ENCODE peak calls at places on chromosomes 5 and 9, in eight cellular contexts. One of them, this sample, is unnamed.

GRCh38 chr5:28505121-28505520 is 1466.7 kb upstream of the CDH9 start:
- DNase-seq in left cardiac atrium: no peak
- DNase-seq in fibroblast of pulmonary artery: no peak
- DNase-seq in HuH-7.5: no peak
- DNase-seq in aorta: no peak
- DNase-seq in stimulated activated CD4-positive, alpha-beta T cell treated with anti-CD3 and anti-CD28 coated beads, Interleukin-12 subunit alpha, Interleukin-12 subunit beta, amount 100 ng/mL, for 4 hours: no peak
- DNase-seq in nucleus accumbens: no peak
- DNase-seq in GM12878: no peak
- DNase-seq in this sample: no peak

GRCh38 chr5:55211184-55211874 is 15.8 kb downstream of the MCIDAS start:
- DNase-seq in left cardiac atrium: no peak
- DNase-seq in fibroblast of pulmonary artery: no peak
- DNase-seq in HuH-7.5: no peak
- DNase-seq in aorta: no peak
- DNase-seq in stimulated activated CD4-positive, alpha-beta T cell treated with anti-CD3 and anti-CD28 coated beads, Interleukin-12 subunit alpha, Interleukin-12 subunit beta, amount 100 ng/mL, for 4 hours: no peak
- DNase-seq in nucleus accumbens: no peak
- DNase-seq in GM12878: no peak
- DNase-seq in this sample: no peak

GRCh38 chr5:150141544-150142188 is 14.0 kb downstream of the PDGFRB start:
- DNase-seq in left cardiac atrium: no peak
- DNase-seq in fibroblast of pulmonary artery: peak
- DNase-seq in HuH-7.5: no peak
- DNase-seq in aorta: no peak
- DNase-seq in stimulated activated CD4-positive, alpha-beta T cell treated with anti-CD3 and anti-CD28 coated beads, Interleukin-12 subunit alpha, Interleukin-12 subunit beta, amount 100 ng/mL, for 4 hours: no peak
- DNase-seq in nucleus accumbens: no peak
- DNase-seq in GM12878: no peak
- DNase-seq in this sample: no peak

GRCh38 chr9:102967979-102968378 is 27.2 kb upstream of the CYLC2 start:
- DNase-seq in left cardiac atrium: no peak
- DNase-seq in fibroblast of pulmonary artery: no peak
- DNase-seq in HuH-7.5: no peak
- DNase-seq in aorta: no peak
- DNase-seq in stimulated activated CD4-positive, alpha-beta T cell treated with anti-CD3 and anti-CD28 coated beads, Interleukin-12 subunit alpha, Interleukin-12 subunit beta, amount 100 ng/mL, for 4 hours: no peak
- DNase-seq in nucleus accumbens: no peak
- DNase-seq in GM12878: no peak
- DNase-seq in this sample: no peak

GRCh38 chr9:134209731-134210311 is 45.5 kb upstream of the RNU6ATAC start:
- DNase-seq in left cardiac atrium: peak
- DNase-seq in fibroblast of pulmonary artery: no peak
- DNase-seq in HuH-7.5: no peak
- DNase-seq in aorta: peak
- DNase-seq in stimulated activated CD4-positive, alpha-beta T cell treated with anti-CD3 and anti-CD28 coated beads, Interleukin-12 subunit alpha, Interleukin-12 subunit beta, amount 100 ng/mL, for 4 hours: no peak
- DNase-seq in nucleus accumbens: no peak
- DNase-seq in GM12878: no peak
- DNase-seq in this sample: no peak

GRCh38 chr5:53031695-53032096 is 42.5 kb downstream of the ITGA2 start:
- DNase-seq in left cardiac atrium: no peak
- DNase-seq in fibroblast of pulmonary artery: peak
- DNase-seq in HuH-7.5: peak
- DNase-seq in aorta: no peak
- DNase-seq in stimulated activated CD4-positive, alpha-beta T cell treated with anti-CD3 and anti-CD28 coated beads, Interleukin-12 subunit alpha, Interleukin-12 subunit beta, amount 100 ng/mL, for 4 hours: no peak
- DNase-seq in nucleus accumbens: no peak
- DNase-seq in GM12878: no peak
- DNase-seq in this sample: no peak

GRCh38 chr9:133027134-133027533 is 3.7 kb upstream of the GTF3C5 start:
- DNase-seq in left cardiac atrium: no peak
- DNase-seq in fibroblast of pulmonary artery: no peak
- DNase-seq in HuH-7.5: no peak
- DNase-seq in aorta: no peak
- DNase-seq in stimulated activated CD4-positive, alpha-beta T cell treated with anti-CD3 and anti-CD28 coated beads, Interleukin-12 subunit alpha, Interleukin-12 subunit beta, amount 100 ng/mL, for 4 hours: no peak
- DNase-seq in nucleus accumbens: no peak
- DNase-seq in GM12878: no peak
- DNase-seq in this sample: no peak

GRCh38 chr9:15293727-15294405 is 13.2 kb downstream of the TTC39B start:
- DNase-seq in left cardiac atrium: no peak
- DNase-seq in fibroblast of pulmonary artery: no peak
- DNase-seq in HuH-7.5: no peak
- DNase-seq in aorta: no peak
- DNase-seq in stimulated activated CD4-positive, alpha-beta T cell treated with anti-CD3 and anti-CD28 coated beads, Interleukin-12 subunit alpha, Interleukin-12 subunit beta, amount 100 ng/mL, for 4 hours: no peak
- DNase-seq in nucleus accumbens: no peak
- DNase-seq in GM12878: no peak
- DNase-seq in this sample: no peak

GRCh38 chr5:919356-920000 is 26.8 kb downstream of the TRIP13 start:
- DNase-seq in left cardiac atrium: no peak
- DNase-seq in fibroblast of pulmonary artery: no peak
- DNase-seq in HuH-7.5: peak
- DNase-seq in aorta: no peak
- DNase-seq in stimulated activated CD4-positive, alpha-beta T cell treated with anti-CD3 and anti-CD28 coated beads, Interleukin-12 subunit alpha, Interleukin-12 subunit beta, amount 100 ng/mL, for 4 hours: no peak
- DNase-seq in nucleus accumbens: no peak
- DNase-seq in GM12878: no peak
- DNase-seq in this sample: no peak

GRCh38 chr9:106310782-106311181 is 552.2 kb upstream of the ZNF462 start:
- DNase-seq in left cardiac atrium: no peak
- DNase-seq in fibroblast of pulmonary artery: no peak
- DNase-seq in HuH-7.5: no peak
- DNase-seq in aorta: no peak
- DNase-seq in stimulated activated CD4-positive, alpha-beta T cell treated with anti-CD3 and anti-CD28 coated beads, Interleukin-12 subunit alpha, Interleukin-12 subunit beta, amount 100 ng/mL, for 4 hours: no peak
- DNase-seq in nucleus accumbens: no peak
- DNase-seq in GM12878: peak
- DNase-seq in this sample: no peak

GRCh38 chr5:115873392-115873791 is 31.7 kb downstream of the AP3S1 start:
- DNase-seq in left cardiac atrium: no peak
- DNase-seq in fibroblast of pulmonary artery: no peak
- DNase-seq in HuH-7.5: no peak
- DNase-seq in aorta: no peak
- DNase-seq in stimulated activated CD4-positive, alpha-beta T cell treated with anti-CD3 and anti-CD28 coated beads, Interleukin-12 subunit alpha, Interleukin-12 subunit beta, amount 100 ng/mL, for 4 hours: no peak
- DNase-seq in nucleus accumbens: no peak
- DNase-seq in GM12878: no peak
- DNase-seq in this sample: no peak

GRCh38 chr5:122447941-122448340 is 135.9 kb downstream of the SNCAIP start:
- DNase-seq in left cardiac atrium: no peak
- DNase-seq in fibroblast of pulmonary artery: no peak
- DNase-seq in HuH-7.5: no peak
- DNase-seq in aorta: no peak
- DNase-seq in stimulated activated CD4-positive, alpha-beta T cell treated with anti-CD3 and anti-CD28 coated beads, Interleukin-12 subunit alpha, Interleukin-12 subunit beta, amount 100 ng/mL, for 4 hours: no peak
- DNase-seq in nucleus accumbens: no peak
- DNase-seq in GM12878: no peak
- DNase-seq in this sample: no peak

GRCh38 chr9:101469026-101469425 is 33.5 kb upstream of the ALDOB start:
- DNase-seq in left cardiac atrium: no peak
- DNase-seq in fibroblast of pulmonary artery: no peak
- DNase-seq in HuH-7.5: no peak
- DNase-seq in aorta: no peak
- DNase-seq in stimulated activated CD4-positive, alpha-beta T cell treated with anti-CD3 and anti-CD28 coated beads, Interleukin-12 subunit alpha, Interleukin-12 subunit beta, amount 100 ng/mL, for 4 hours: no peak
- DNase-seq in nucleus accumbens: no peak
- DNase-seq in GM12878: no peak
- DNase-seq in this sample: no peak

GRCh38 chr9:98091735-98092632 is 27.0 kb downstream of the TRIM14 start:
- DNase-seq in left cardiac atrium: no peak
- DNase-seq in fibroblast of pulmonary artery: peak
- DNase-seq in HuH-7.5: no peak
- DNase-seq in aorta: no peak
- DNase-seq in stimulated activated CD4-positive, alpha-beta T cell treated with anti-CD3 and anti-CD28 coated beads, Interleukin-12 subunit alpha, Interleukin-12 subunit beta, amount 100 ng/mL, for 4 hours: no peak
- DNase-seq in nucleus accumbens: no peak
- DNase-seq in GM12878: no peak
- DNase-seq in this sample: no peak

GRCh38 chr5:137316346-137316736 is 182.8 kb downstream of the SPOCK1 start:
- DNase-seq in left cardiac atrium: no peak
- DNase-seq in fibroblast of pulmonary artery: peak
- DNase-seq in HuH-7.5: no peak
- DNase-seq in aorta: no peak
- DNase-seq in stimulated activated CD4-positive, alpha-beta T cell treated with anti-CD3 and anti-CD28 coated beads, Interleukin-12 subunit alpha, Interleukin-12 subunit beta, amount 100 ng/mL, for 4 hours: no peak
- DNase-seq in nucleus accumbens: no peak
- DNase-seq in GM12878: no peak
- DNase-seq in this sample: no peak

GRCh38 chr9:3909966-3910650 is 384.3 kb upstream of the RFX3 start:
- DNase-seq in left cardiac atrium: no peak
- DNase-seq in fibroblast of pulmonary artery: no peak
- DNase-seq in HuH-7.5: no peak
- DNase-seq in aorta: no peak
- DNase-seq in stimulated activated CD4-positive, alpha-beta T cell treated with anti-CD3 and anti-CD28 coated beads, Interleukin-12 subunit alpha, Interleukin-12 subunit beta, amount 100 ng/mL, for 4 hours: no peak
- DNase-seq in nucleus accumbens: no peak
- DNase-seq in GM12878: no peak
- DNase-seq in this sample: no peak

GRCh38 chr5:109964136-109964535 is 274.4 kb downstream of the MAN2A1 start:
- DNase-seq in left cardiac atrium: no peak
- DNase-seq in fibroblast of pulmonary artery: no peak
- DNase-seq in HuH-7.5: no peak
- DNase-seq in aorta: no peak
- DNase-seq in stimulated activated CD4-positive, alpha-beta T cell treated with anti-CD3 and anti-CD28 coated beads, Interleukin-12 subunit alpha, Interleukin-12 subunit beta, amount 100 ng/mL, for 4 hours: no peak
- DNase-seq in nucleus accumbens: no peak
- DNase-seq in GM12878: no peak
- DNase-seq in this sample: no peak

GRCh38 chr5:153629027-153629426 is 138.6 kb downstream of the GRIA1 start:
- DNase-seq in left cardiac atrium: peak
- DNase-seq in fibroblast of pulmonary artery: peak
- DNase-seq in HuH-7.5: no peak
- DNase-seq in aorta: peak
- DNase-seq in stimulated activated CD4-positive, alpha-beta T cell treated with anti-CD3 and anti-CD28 coated beads, Interleukin-12 subunit alpha, Interleukin-12 subunit beta, amount 100 ng/mL, for 4 hours: no peak
- DNase-seq in nucleus accumbens: peak
- DNase-seq in GM12878: no peak
- DNase-seq in this sample: peak

GRCh38 chr9:34010979-34011378 is 37.7 kb downstream of the UBAP2 start:
- DNase-seq in left cardiac atrium: no peak
- DNase-seq in fibroblast of pulmonary artery: peak
- DNase-seq in HuH-7.5: no peak
- DNase-seq in aorta: no peak
- DNase-seq in stimulated activated CD4-positive, alpha-beta T cell treated with anti-CD3 and anti-CD28 coated beads, Interleukin-12 subunit alpha, Interleukin-12 subunit beta, amount 100 ng/mL, for 4 hours: no peak
- DNase-seq in nucleus accumbens: no peak
- DNase-seq in GM12878: no peak
- DNase-seq in this sample: no peak

GRCh38 chr5:123371575-123372179 is 51.5 kb downstream of the CEP120 start:
- DNase-seq in left cardiac atrium: peak
- DNase-seq in fibroblast of pulmonary artery: peak
- DNase-seq in HuH-7.5: no peak
- DNase-seq in aorta: peak
- DNase-seq in stimulated activated CD4-positive, alpha-beta T cell treated with anti-CD3 and anti-CD28 coated beads, Interleukin-12 subunit alpha, Interleukin-12 subunit beta, amount 100 ng/mL, for 4 hours: peak
- DNase-seq in nucleus accumbens: peak
- DNase-seq in GM12878: no peak
- DNase-seq in this sample: no peak

GRCh38 chr9:133554729-133555128 is 20.2 kb downstream of the ADAMTSL2 start:
- DNase-seq in left cardiac atrium: no peak
- DNase-seq in fibroblast of pulmonary artery: no peak
- DNase-seq in HuH-7.5: no peak
- DNase-seq in aorta: no peak
- DNase-seq in stimulated activated CD4-positive, alpha-beta T cell treated with anti-CD3 and anti-CD28 coated beads, Interleukin-12 subunit alpha, Interleukin-12 subunit beta, amount 100 ng/mL, for 4 hours: no peak
- DNase-seq in nucleus accumbens: no peak
- DNase-seq in GM12878: no peak
- DNase-seq in this sample: no peak

GRCh38 chr5:166286832-166287231 is 2004.6 kb upstream of the WWC1 start:
- DNase-seq in left cardiac atrium: no peak
- DNase-seq in fibroblast of pulmonary artery: no peak
- DNase-seq in HuH-7.5: no peak
- DNase-seq in aorta: no peak
- DNase-seq in stimulated activated CD4-positive, alpha-beta T cell treated with anti-CD3 and anti-CD28 coated beads, Interleukin-12 subunit alpha, Interleukin-12 subunit beta, amount 100 ng/mL, for 4 hours: no peak
- DNase-seq in nucleus accumbens: no peak
- DNase-seq in GM12878: no peak
- DNase-seq in this sample: no peak

GRCh38 chr5:9546973-9547947 is 1.4 kb upstream of the SEMA5A start:
- DNase-seq in left cardiac atrium: peak
- DNase-seq in fibroblast of pulmonary artery: peak
- DNase-seq in HuH-7.5: no peak
- DNase-seq in aorta: peak
- DNase-seq in stimulated activated CD4-positive, alpha-beta T cell treated with anti-CD3 and anti-CD28 coated beads, Interleukin-12 subunit alpha, Interleukin-12 subunit beta, amount 100 ng/mL, for 4 hours: no peak
- DNase-seq in nucleus accumbens: peak
- DNase-seq in GM12878: no peak
- DNase-seq in this sample: no peak

GRCh38 chr9:137720571-137721110 is 101.8 kb downstream of the EHMT1 start:
- DNase-seq in left cardiac atrium: no peak
- DNase-seq in fibroblast of pulmonary artery: no peak
- DNase-seq in HuH-7.5: no peak
- DNase-seq in aorta: no peak
- DNase-seq in stimulated activated CD4-positive, alpha-beta T cell treated with anti-CD3 and anti-CD28 coated beads, Interleukin-12 subunit alpha, Interleukin-12 subunit beta, amount 100 ng/mL, for 4 hours: no peak
- DNase-seq in nucleus accumbens: no peak
- DNase-seq in GM12878: no peak
- DNase-seq in this sample: no peak

This sample was measured in GOT3.